ENCODE peak calls at places on chromosomes 13 and 19, in seven cellular contexts. Y is NCI-H69, F is psoas muscle, A is cardiac fibroblast, M is left cardiac atrium, E is HEK293T, R is GM03348. W is an unnamed sample.

GRCh38 chr19:49436381-49437017 is 4.8 kb downstream of the SLC17A7 start:
- DNase-seq in Y (peak), F (no peak), A (no peak), M (no peak), E (no peak), R (no peak), W (no peak)

GRCh38 chr13:26618726-26619125 is 61.2 kb downstream of the WASF3 start:
- DNase-seq in Y (no peak), F (no peak), A (no peak), M (no peak), E (no peak), R (no peak), W (no peak)

GRCh38 chr13:50951366-50951765 is 41.8 kb downstream of the RNASEH2B start:
- DNase-seq in Y (no peak), F (no peak), A (peak), M (no peak), E (no peak), R (peak), W (no peak)

GRCh38 chr19:29269641-29270040 is 56.7 kb upstream of the UQCRFS1 start:
- DNase-seq in Y (no peak), F (no peak), A (no peak), M (no peak), E (no peak), R (no peak), W (no peak)

GRCh38 chr13:113561417-113562084 is 23.0 kb upstream of the TFDP1 start:
- DNase-seq in Y (no peak), F (no peak), A (no peak), M (no peak), E (no peak), R (no peak), W (peak)

GRCh38 chr19:39416152-39416551 is 3.7 kb downstream of the PLEKHG2 start:
- DNase-seq in Y (no peak), F (no peak), A (no peak), M (no peak), E (no peak), R (no peak), W (no peak)

GRCh38 chr19:49533551-49534488 is 6.0 kb downstream of the RCN3 start:
- DNase-seq in Y (peak), F (peak), A (peak), M (peak), E (peak), R (peak), W (peak)

GRCh38 chr19:50152578-50152977 is 10.5 kb downstream of the IZUMO2 start:
- DNase-seq in Y (no peak), F (no peak), A (no peak), M (no peak), E (no peak), R (no peak), W (no peak)

GRCh38 chr19:12779162-12779993 is 4.0 kb upstream of the HOOK2 start:
- DNase-seq in Y (peak), F (peak), A (peak), M (peak), E (no peak), R (peak), W (peak)

GRCh38 chr13:110338441-110339101 is 31.5 kb downstream of the COL4A2 start:
- DNase-seq in Y (no peak), F (peak), A (peak), M (peak), E (no peak), R (peak), W (no peak)

GRCh38 chr19:12773571-12773970 is 1.8 kb downstream of the HOOK2 start:
- DNase-seq in Y (peak), F (no peak), A (peak), M (no peak), E (no peak), R (no peak), W (no peak)

GRCh38 chr13:74003374-74003773 is 130.8 kb downstream of the KLF12 start:
- DNase-seq in Y (no peak), F (no peak), A (no peak), M (no peak), E (no peak), R (no peak), W (no peak)

GRCh38 chr19:56263319-56263718 is 9.2 kb upstream of the EDDM13 start:
- DNase-seq in Y (no peak), F (no peak), A (no peak), M (no peak), E (no peak), R (no peak), W (no peak)

GRCh38 chr13:112726018-112726767 is 36.4 kb downstream of the ATP11A start:
- DNase-seq in Y (peak), F (no peak), A (no peak), M (no peak), E (no peak), R (no peak), W (no peak)

GRCh38 chr13:90403330-90404082 is 944.0 kb upstream of the MIR17HG start:
- DNase-seq in Y (no peak), F (no peak), A (no peak), M (no peak), E (no peak), R (no peak), W (peak)

GRCh38 chr19:43872547-43873336 is 45.6 kb downstream of the ZNF283 start:
- DNase-seq in Y (no peak), F (no peak), A (no peak), M (no peak), E (no peak), R (no peak), W (no peak)

GRCh38 chr13:106078191-106078590 is 457.3 kb downstream of the EFNB2 start:
- DNase-seq in Y (no peak), F (no peak), A (peak), M (no peak), E (no peak), R (no peak), W (no peak)

GRCh38 chr19:47444388-47444821 is 25.1 kb upstream of the MEIS3 start:
- DNase-seq in Y (peak), F (no peak), A (no peak), M (no peak), E (no peak), R (no peak), W (no peak)

GRCh38 chr19:18203408-18203862 is 407 bp downstream of the RAB3A start:
- DNase-seq in Y (peak), F (peak), A (peak), M (peak), E (no peak), R (no peak), W (peak)

GRCh38 chr19:18605546-18606280 is 886 bp downstream of the CRLF1 start:
- DNase-seq in Y (peak), F (no peak), A (no peak), M (no peak), E (no peak), R (no peak), W (no peak)

GRCh38 chr13:72230131-72230530 is 363.1 kb upstream of the DACH1 start:
- DNase-seq in Y (no peak), F (no peak), A (no peak), M (no peak), E (no peak), R (no peak), W (no peak)

GRCh38 chr13:77430377-77430951 is 103.6 kb upstream of the MYCBP2 start:
- DNase-seq in Y (no peak), F (no peak), A (no peak), M (no peak), E (no peak), R (no peak), W (no peak)

GRCh38 chr19:41225238-41226052 is 6.4 kb downstream of the AXL start:
- DNase-seq in Y (no peak), F (peak), A (peak), M (peak), E (no peak), R (peak), W (no peak)

GRCh38 chr19:44891016-44891882 is at the start of gene TOMM40:
- DNase-seq in Y (peak), F (peak), A (no peak), M (peak), E (no peak), R (peak), W (peak)

GRCh38 chr13:33676045-33676699 is 141.8 kb upstream of the RFC3 start:
- DNase-seq in Y (peak), F (no peak), A (peak), M (no peak), E (no peak), R (peak), W (no peak)

GRCh38 chr13:32647926-32648325 is 61.7 kb downstream of the PDS5B start:
- DNase-seq in Y (peak), F (no peak), A (no peak), M (no peak), E (no peak), R (no peak), W (no peak)

GRCh38 chr19:4910594-4911273 is 1.4 kb downstream of the UHRF1 start:
- DNase-seq in Y (no peak), F (no peak), A (peak), M (no peak), E (no peak), R (peak), W (peak)

GRCh38 chr13:60661514-60661913 is 264.5 kb downstream of the TDRD3 start:
- DNase-seq in Y (peak), F (no peak), A (no peak), M (no peak), E (no peak), R (no peak), W (no peak)